ENCODE peak calls at places on chromosomes 13 and 19, in four cellular contexts. N is stimulated activated CD8-positive, alpha-beta memory T cell treated with anti-CD3 and anti-CD28 coated beads, Interleukin-7, amount 100 ng/mL, for 1 hour; E is iris pigment epithelial cell; A is heart left ventricle. Z is an unnamed sample.
A peak's percentile ranks its signal among the peaks of the same experiment; 100 is the strongest.

GRCh38 chr13:67048793-67049150 is 181.4 kb downstream of the PCDH9 start:
- DNase-seq in N (no peak), E (peak; percentile 92), A (no peak), Z (peak; percentile 87)

GRCh38 chr13:66375756-66376155 is 854.4 kb downstream of the PCDH9 start:
- DNase-seq in N (no peak), E (peak; percentile 5), A (no peak), Z (no peak)

GRCh38 chr13:76764429-76764828 is 121.8 kb downstream of the KCTD12 start:
- DNase-seq in N (no peak), E (peak; percentile 54), A (peak; percentile 78), Z (peak; percentile 47)

GRCh38 chr19:35545001-35545854 is at the start of gene TMEM147:
- DNase-seq in N (peak; percentile 52), E (peak; percentile 85), A (peak; percentile 95), Z (peak; percentile 84)

GRCh38 chr13:73715114-73715909 is 418.9 kb downstream of the KLF12 start:
- DNase-seq in N (no peak), E (no peak), A (no peak), Z (no peak)

GRCh38 chr13:104357672-104358314 is 1291.6 kb upstream of the SLC10A2 start:
- DNase-seq in N (no peak), E (no peak), A (no peak), Z (no peak)

GRCh38 chr19:16376649-16377048 is 52.0 kb downstream of the KLF2 start:
- DNase-seq in N (no peak), E (no peak), A (no peak), Z (no peak)

GRCh38 chr19:48934837-48935236 is 1.3 kb downstream of the DHDH start:
- DNase-seq in N (no peak), E (no peak), A (no peak), Z (no peak)

GRCh38 chr13:47903836-47904235 is 97.2 kb downstream of the SUCLA2 start:
- DNase-seq in N (no peak), E (peak; percentile 80), A (no peak), Z (peak; percentile 54)

GRCh38 chr19:13262450-13262849 is 112.2 kb downstream of the IER2 start:
- DNase-seq in N (no peak), E (peak; percentile 45), A (no peak), Z (peak; percentile 36)

GRCh38 chr19:42271861-42272534 is 2.9 kb downstream of the CIC start:
- DNase-seq in N (no peak), E (no peak), A (peak; percentile 18), Z (no peak)

GRCh38 chr19:4910594-4911273 is 1.4 kb downstream of the UHRF1 start:
- DNase-seq in N (no peak), E (peak; percentile 75), A (no peak), Z (peak; percentile 46)

GRCh38 chr19:39401549-39402416 is 4.9 kb upstream of the ZFP36 start:
- DNase-seq in N (no peak), E (peak; percentile 79), A (no peak), Z (peak; percentile 82)

GRCh38 chr13:45615501-45616101 is at the start of gene ERICH6B:
- DNase-seq in N (no peak), E (peak; percentile 32), A (no peak), Z (peak; percentile 21)

GRCh38 chr19:28396259-28396940 is 816.6 kb downstream of the UQCRFS1 start:
- DNase-seq in N (no peak), E (no peak), A (no peak), Z (no peak)

GRCh38 chr19:2273356-2274184 is 8.4 kb downstream of the PEAK3 start:
- DNase-seq in N (peak; percentile 49), E (peak; percentile 49), A (peak; percentile 79), Z (peak; percentile 66)

GRCh38 chr13:51811046-51811445 is 7.1 kb upstream of the DHRS12 start:
- DNase-seq in N (no peak), E (no peak), A (no peak), Z (no peak)

GRCh38 chr19:13850910-13851753 is 25.8 kb upstream of the NANOS3 start:
- DNase-seq in N (no peak), E (peak; percentile 93), A (peak; percentile 86), Z (peak; percentile 95)

GRCh38 chr13:80605007-80605406 is 264.1 kb upstream of the SPRY2 start:
- DNase-seq in N (no peak), E (no peak), A (no peak), Z (no peak)

Z was measured in fibroblast of lung.